ENCODE peak calls at places on chromosomes 4 and X, in seven cellular contexts. X is left ventricle myocardium superior, G is dorsolateral prefrontal cortex, V is H9, C is BJ, R is EH, T is AG10803. U is an unnamed sample.

GRCh38 chr4:69089388-69089787 is 6.9 kb upstream of the UGT2B7 start:
- DNase-seq in X (no peak), G (no peak), V (no peak), C (no peak), R (no peak), T (no peak), U (no peak)

GRCh38 chr4:8735236-8736082 is 136.2 kb downstream of the HMX1 start:
- DNase-seq in X (no peak), G (no peak), V (no peak), C (no peak), R (no peak), T (no peak), U (no peak)

GRCh38 chrX:101164766-101165590 is 54.6 kb upstream of the DRP2 start:
- DNase-seq in X (no peak), G (no peak), V (no peak), C (no peak), R (no peak), T (peak; percentile 11), U (no peak)

GRCh38 chrX:124665878-124666425 is 319.6 kb downstream of the SH2D1A start:
- DNase-seq in X (no peak), G (no peak), V (no peak), C (no peak), R (no peak), T (no peak), U (no peak)

GRCh38 chrX:107450823-107451509 is 1.5 kb downstream of the FRMPD3 start:
- DNase-seq in X (no peak), G (no peak), V (peak; percentile 86), C (no peak), R (no peak), T (no peak), U (no peak)

GRCh38 chr4:40749717-40750460 is at the start of gene NSUN7:
- DNase-seq in X (peak; percentile 56), G (no peak), V (peak; percentile 96), C (no peak), R (no peak), T (peak; percentile 5), U (no peak)

GRCh38 chr4:1990348-1990645 is 18.5 kb downstream of the NELFA start:
- DNase-seq in X (no peak), G (no peak), V (no peak), C (no peak), R (no peak), T (no peak), U (no peak)

GRCh38 chr4:149371021-149371420 is 444.6 kb downstream of the IQCM start:
- DNase-seq in X (no peak), G (no peak), V (peak; percentile 42), C (peak; percentile 11), R (peak; percentile 65), T (peak; percentile 79), U (peak; percentile 40)

GRCh38 chr4:184649971-184650855 is 675 bp downstream of the PRIMPOL start:
- DNase-seq in X (no peak), G (no peak), V (no peak), C (no peak), R (peak; percentile 55), T (peak; percentile 43), U (no peak)

GRCh38 chr4:16729361-16729760 is 169.1 kb downstream of the LDB2 start:
- DNase-seq in X (no peak), G (no peak), V (no peak), C (no peak), R (no peak), T (no peak), U (no peak)

GRCh38 chrX:22296871-22297270 is 24.2 kb downstream of the CBLL2 start:
- DNase-seq in X (no peak), G (no peak), V (no peak), C (peak; percentile 6), R (peak; percentile 37), T (peak; percentile 47), U (peak; percentile 42)

GRCh38 chrX:19889582-19890342 is 2.4 kb upstream of the SH3KBP1 start:
- DNase-seq in X (no peak), G (no peak), V (no peak), C (no peak), R (peak; percentile 74), T (peak; percentile 51), U (no peak)

GRCh38 chr4:168124008-168124641 is 31.8 kb downstream of the ANXA10 start:
- DNase-seq in X (no peak), G (no peak), V (no peak), C (no peak), R (peak; percentile 64), T (no peak), U (no peak)

GRCh38 chr4:153927546-153927945 is 138.7 kb upstream of the SFRP2 start:
- DNase-seq in X (no peak), G (no peak), V (no peak), C (no peak), R (peak; percentile 30), T (peak; percentile 84), U (peak; percentile 4)

GRCh38 chr4:3115637-3116300 is 41.3 kb downstream of the HTT start:
- DNase-seq in X (no peak), G (no peak), V (no peak), C (no peak), R (peak; percentile 73), T (peak; percentile 31), U (no peak)

GRCh38 chrX:68114573-68115199 is 318.6 kb downstream of the OPHN1 start:
- DNase-seq in X (no peak), G (no peak), V (no peak), C (no peak), R (peak; percentile 13), T (peak; percentile 10), U (no peak)

GRCh38 chr4:157143365-157143764 is 67.4 kb downstream of the GLRB start:
- DNase-seq in X (no peak), G (no peak), V (no peak), C (no peak), R (no peak), T (peak; percentile 37), U (no peak)

GRCh38 chr4:6499241-6499605 is 26.8 kb upstream of the PPP2R2C start:
- DNase-seq in X (no peak), G (no peak), V (peak; percentile 34), C (no peak), R (no peak), T (no peak), U (no peak)

GRCh38 chr4:184364100-184364921 is 110.0 kb downstream of the IRF2 start:
- DNase-seq in X (no peak), G (no peak), V (no peak), C (no peak), R (no peak), T (no peak), U (no peak)

GRCh38 chrX:1097328-1097727 is 115.1 kb downstream of the CRLF2 start:
- DNase-seq in X (no peak), G (no peak), V (no peak), C (no peak), R (no peak), T (no peak), U (no peak)

GRCh38 chr4:141636077-141636770 is at the start of gene IL15:
- DNase-seq in X (peak; percentile 71), G (peak; percentile 34), V (peak; percentile 90), C (no peak), R (peak; percentile 76), T (no peak), U (no peak)

GRCh38 chr4:139555073-139555704 is 830 bp downstream of the SETD7 start:
- DNase-seq in X (peak; percentile 93), G (peak; percentile 82), V (peak; percentile 69), C (peak; percentile 50), R (peak; percentile 95), T (peak; percentile 92), U (peak; percentile 65)

GRCh38 chrX:80807606-80808159 is 2.0 kb downstream of the BRWD3 start:
- DNase-seq in X (no peak), G (no peak), V (no peak), C (no peak), R (peak; percentile 0), T (no peak), U (no peak)

GRCh38 chr4:182840108-182840507 is 77.1 kb downstream of the DCTD start:
- DNase-seq in X (no peak), G (no peak), V (no peak), C (no peak), R (no peak), T (no peak), U (no peak)

GRCh38 chr4:180799798-180800197 is 1443.4 kb upstream of the TENM3 start:
- DNase-seq in X (no peak), G (no peak), V (no peak), C (no peak), R (no peak), T (no peak), U (no peak)

GRCh38 chr4:39303871-39304270 is 62.3 kb downstream of the RFC1 start:
- DNase-seq in X (no peak), G (no peak), V (no peak), C (no peak), R (no peak), T (no peak), U (no peak)

GRCh38 chrX:117973175-117974075 is 143.2 kb downstream of the KLHL13 start:
- DNase-seq in X (no peak), G (no peak), V (no peak), C (no peak), R (no peak), T (no peak), U (no peak)